ENCODE peak calls at places on chromosomes 4 and X, in five cellular contexts. A, K, G, W and R are unnamed samples. For H3K4me1, the result is how much of the 10 kb centered on the place peaks cover.

GRCh38 chr4:127525585-127525984 is 107.2 kb upstream of the INTU start:
- DNase-seq in W (no peak), K (no peak), G (no peak), A (no peak), R (no peak)

GRCh38 chr4:16579866-16580265 is 318.6 kb downstream of the LDB2 start:
- DNase-seq in K (peak), W (no peak), G (no peak), A (no peak), R (no peak)

GRCh38 chr4:3297066-3297859 is 4.4 kb downstream of the RGS12 start:
- DNase-seq in W (no peak), K (no peak), A (no peak), G (no peak), R (no peak)

GRCh38 chrX:11687157-11687556 is 21.4 kb upstream of the ARHGAP6 start:
- DNase-seq in G (no peak), W (no peak), A (no peak), K (no peak), R (no peak)

GRCh38 chr4:167642250-167642649 is 408.0 kb upstream of the SPOCK3 start:
- DNase-seq in G (no peak), A (no peak), W (no peak), K (no peak), R (no peak)

GRCh38 chr4:150348079-150348478 is 233.9 kb upstream of the MAB21L2 start:
- DNase-seq in W (no peak), A (peak), K (peak), G (no peak), R (no peak)

GRCh38 chrX:117059848-117060247 is 597.1 kb upstream of the CT83 start:
- DNase-seq in A (no peak), G (no peak), K (no peak), W (no peak), R (peak)

GRCh38 chrX:104195489-104196084 is 29.3 kb downstream of the FAM199X start:
- DNase-seq in G (peak), K (peak), W (peak), A (peak), R (peak)

GRCh38 chr4:158810487-158811215 is 41.8 kb downstream of the FNIP2 start:
- DNase-seq in G (no peak), K (peak), A (peak), W (peak), R (no peak)

GRCh38 chr4:14308229-14308651 is 680.7 kb upstream of the BOD1L1 start:
- DNase-seq in G (no peak), W (no peak), K (no peak), A (no peak), R (no peak)

GRCh38 chr4:82431026-82431745 is 796 bp downstream of the ENOPH1 start:
- DNase-seq in W (peak), K (peak), G (peak), A (peak), R (peak)

GRCh38 chr4:26346203-26346620 is 25.4 kb downstream of the RBPJ start:
- DNase-seq in G (no peak), K (no peak), A (peak), W (no peak), R (no peak)

GRCh38 chr4:41216294-41217019 is 2.1 kb upstream of the APBB2 start:
- DNase-seq in K (peak), A (peak), W (peak), G (peak), R (peak)

GRCh38 chrX:81294101-81294500 is 92.2 kb downstream of the SH3BGRL start:
- DNase-seq in G (no peak), K (no peak), A (no peak), W (no peak), R (no peak)

GRCh38 chrX:136097871-136098805 is 49.2 kb upstream of the FHL1 start:
- DNase-seq in A (no peak), G (no peak), W (no peak), K (no peak), R (no peak)

GRCh38 chr4:108762559-108763225 is at the start of gene ETNPPL:
- DNase-seq in W (peak), K (no peak), G (no peak), A (peak), R (peak)

GRCh38 chr4:73593631-73594241 is 26.5 kb downstream of the RASSF6 start:
- DNase-seq in W (peak), A (peak), K (peak), G (peak), R (peak)

GRCh38 chr4:173529505-173530325 is at the start of gene HAND2:
- DNase-seq in K (peak), W (peak), G (no peak), A (peak), R (no peak)

GRCh38 chr4:108398326-108398725 is 222.1 kb upstream of the RPL34 start:
- DNase-seq in W (no peak), A (no peak), G (no peak), K (no peak), R (no peak)

GRCh38 chrX:136306182-136306581 is 5.4 kb downstream of the ADGRG4 start:
- DNase-seq in W (no peak), G (no peak), A (no peak), K (no peak), R (no peak)

GRCh38 chr4:77449162-77449561 is 156.5 kb upstream of the CXCL13 start:
- DNase-seq in G (no peak), A (no peak), K (no peak), W (no peak), R (no peak)

GRCh38 chrX:135596495-135596894 is 76.0 kb downstream of the INTS6L start:
- DNase-seq in K (peak), W (peak), A (peak), G (peak), R (peak)

GRCh38 chrX:20118065-20118824 is 1.5 kb upstream of the MAP7D2 start:
- DNase-seq in W (no peak), A (no peak), K (no peak), G (no peak), R (no peak)

GRCh38 chr4:107036602-107037151 is 564 bp upstream of the DKK2 start:
- DNase-seq in W (peak), A (peak), K (no peak), G (no peak), R (no peak)

GRCh38 chrX:139889760-139890159 is 43.1 kb downstream of the ATP11C start:
- DNase-seq in G (no peak), K (peak), A (peak), W (no peak), R (no peak)

GRCh38 chrX:116009871-116010710 is 160.5 kb upstream of the AGTR2 start:
- DNase-seq in A (no peak), K (no peak), G (no peak), W (peak), R (peak)

GRCh38 chr4:1193206-1194027 is 21.0 kb upstream of the SPON2 start:
- DNase-seq in W (peak), A (no peak), K (no peak), G (no peak), R (no peak)

GRCh38 chr4:76748649-76749048 is 149.3 kb downstream of the SOWAHB start:
- DNase-seq in G (peak), W (peak), A (peak), K (peak), R (peak)

GRCh38 chrX:646796-647195 is 16.2 kb downstream of the SHOX start:
- DNase-seq in K (no peak), W (no peak), G (no peak), A (no peak), R (peak)

DNA sequence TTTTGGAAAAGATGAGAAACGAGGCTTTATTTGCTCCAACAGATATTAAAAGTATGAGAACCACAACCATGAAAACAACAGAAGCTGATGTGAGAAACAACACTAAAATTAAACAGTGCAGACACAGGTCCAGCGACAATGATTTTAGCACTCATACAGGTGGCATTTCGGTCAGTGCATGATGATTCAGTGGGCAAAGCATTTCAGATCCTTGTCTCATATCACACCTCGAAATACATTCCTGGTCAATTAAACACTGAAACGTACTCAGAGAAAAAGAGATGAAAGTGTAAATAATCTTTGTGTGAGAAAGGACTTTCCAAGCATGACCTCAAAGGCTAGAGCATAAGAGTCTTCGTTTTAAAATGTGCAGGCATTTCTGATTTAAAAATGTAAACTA is 85.2 kb downstream of the ACOX3 start:
- DNase-seq in K (peak), A (no peak), G (no peak), W (no peak), R (no peak)
- H3K4me1 ChIP-seq in K (under half), A (under half), G (under half), W (under half), R (under half)

GRCh38 chrX:24306430-24306829 is 7.4 kb downstream of the SUPT20HL2 start:
- DNase-seq in A (no peak), K (no peak), G (peak), W (no peak), R (no peak)
- H3K4me2 ChIP-seq in A (no peak), K (no peak), G (no peak), W (no peak), R (no peak)

DNA sequence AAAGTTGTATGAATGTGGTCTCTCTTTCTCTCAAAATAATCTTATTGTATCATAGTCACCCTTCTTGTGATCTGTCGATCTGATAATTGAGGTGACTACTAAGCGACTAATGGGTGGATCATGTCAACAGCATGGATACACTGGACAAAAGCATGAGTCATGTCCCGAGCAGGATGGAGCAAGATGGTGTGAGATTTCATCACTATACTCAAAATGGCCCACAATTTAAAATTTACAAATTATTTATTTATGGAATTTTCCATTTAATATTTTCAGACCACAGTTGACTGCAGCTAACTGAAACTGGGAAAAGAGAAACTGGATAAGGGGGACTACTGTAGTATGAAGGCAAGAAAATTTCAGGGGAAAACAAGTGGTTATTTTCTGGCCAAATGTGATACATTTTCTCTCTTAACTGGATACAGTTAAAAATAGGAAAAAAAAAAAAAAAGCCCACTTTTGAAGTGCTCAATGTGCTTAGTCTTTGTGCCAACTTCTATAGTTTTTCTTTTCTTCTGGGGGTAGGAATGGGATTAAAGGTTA is 25.3 kb downstream of the FAM241A start:
- DNase-seq in G (peak), W (peak), A (peak), K (peak), R (no peak)
- H3K4me1 ChIP-seq in G (half or more), W (under half), A (under half), K (under half), R (under half)

GRCh38 chr4:153222162-153222789 is 18.0 kb downstream of the TRIM2 start:
- DNase-seq in W (peak), K (peak), G (no peak), A (peak), R (peak)

GRCh38 chr4:153223935-153224334 is 19.7 kb downstream of the TRIM2 start:
- DNase-seq in K (peak), W (no peak), G (no peak), A (peak), R (no peak)

GRCh38 chr4:153223418-153223792 is 19.2 kb downstream of the TRIM2 start:
- DNase-seq in G (no peak), K (no peak), A (no peak), W (no peak), R (no peak)

GRCh38 chr4:153221783-153222161 is 17.5 kb downstream of the TRIM2 start:
- DNase-seq in W (no peak), K (no peak), A (no peak), G (no peak), R (no peak)

DNA sequence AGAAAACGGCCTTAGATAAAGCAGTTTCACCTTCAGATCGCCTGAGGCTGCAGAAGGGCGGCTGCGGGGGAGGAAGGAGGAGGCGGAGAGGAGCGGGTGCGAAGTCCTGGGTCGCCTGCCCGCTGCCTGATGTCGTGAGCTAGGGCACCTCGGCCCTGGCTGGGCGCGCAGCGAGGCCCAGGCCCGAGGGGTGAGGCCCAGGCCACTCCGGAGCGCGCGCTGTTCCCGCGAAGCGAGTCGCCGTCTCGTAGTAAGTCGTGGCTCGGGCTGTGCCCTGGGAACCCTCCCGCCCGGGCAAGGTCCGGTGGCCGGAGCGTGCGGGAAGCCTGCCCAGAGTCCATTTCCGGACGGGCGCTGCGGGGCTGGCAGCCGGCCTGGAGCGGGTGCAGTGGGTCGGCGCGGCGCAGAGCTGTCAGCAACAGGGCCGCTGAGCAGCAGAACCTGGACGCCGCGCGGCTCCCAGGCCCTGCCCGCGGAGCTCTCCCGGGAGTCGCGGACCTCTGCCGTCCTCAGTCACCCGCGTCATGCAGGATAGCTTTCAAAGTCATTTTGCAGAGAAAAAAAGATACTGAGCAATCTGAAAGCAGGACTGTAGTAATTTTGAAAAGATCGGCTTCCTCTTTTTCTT is 18.7 kb downstream of the TRIM2 start:
- DNase-seq in G (no peak), A (peak), W (peak), K (peak), R (peak)
- H3K4me2 ChIP-seq in G (peak), A (peak), W (peak), K (peak), R (peak)

GRCh38 chrX:45755719-45756118 is 555.0 kb upstream of the DIPK2B start:
- DNase-seq in A (no peak), K (no peak), G (no peak), W (no peak), R (no peak)
- H3K4me1 ChIP-seq in A (under half), K (under half), G (under half), W (under half), R (under half)

DNA sequence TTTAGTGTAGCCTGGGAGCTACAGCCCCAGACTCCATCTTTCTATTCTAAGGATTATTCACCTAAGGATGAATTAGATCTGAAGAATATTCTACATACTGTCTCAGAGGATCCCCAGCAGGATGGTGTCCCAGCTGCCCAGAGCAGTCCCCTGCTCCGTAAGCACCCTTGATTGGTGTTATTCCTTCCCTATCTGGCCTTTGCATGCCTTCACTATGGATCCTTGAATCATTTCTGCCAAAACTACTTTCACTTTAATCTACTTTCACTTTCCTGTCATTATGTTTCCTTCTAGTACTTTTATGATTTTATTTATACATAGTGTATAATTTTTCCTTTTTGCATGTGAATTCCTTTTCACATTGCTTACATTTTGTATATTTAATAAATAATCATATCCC is 39.2 kb downstream of the ARHGAP24 start:
- DNase-seq in K (no peak), G (no peak), A (peak), W (no peak), R (no peak)
- H3K4me2 ChIP-seq in K (peak), G (no peak), A (peak), W (no peak), R (no peak)

DNA sequence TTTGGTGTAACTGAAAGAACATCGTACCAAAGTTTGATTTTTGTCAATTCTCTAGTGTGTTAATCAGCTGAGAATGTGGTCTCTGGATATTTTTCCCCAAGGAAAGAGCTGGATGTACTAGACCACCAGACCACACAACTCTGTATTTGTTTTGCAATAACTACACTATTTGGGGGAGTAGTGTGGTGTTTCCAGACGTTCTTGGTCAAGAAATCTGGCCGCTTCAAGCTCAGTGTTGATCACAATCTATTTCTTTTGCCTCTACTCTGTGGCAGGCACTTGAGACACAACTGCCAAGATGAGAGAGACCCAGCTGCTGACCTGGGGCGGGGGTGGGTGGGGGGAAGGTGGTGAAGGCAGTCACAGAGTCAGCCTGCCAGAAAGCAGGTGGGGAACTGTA is 30.5 kb downstream of the PTTG2 start:
- DNase-seq in K (no peak), A (no peak), W (no peak), G (peak), R (no peak)
- H3K4me1 ChIP-seq in K (under half), A (under half), W (under half), G (half or more), R (under half)

GRCh38 chrX:120020305-120020704 is 57.2 kb downstream of the RHOXF2B start:
- DNase-seq in G (no peak), K (no peak), A (no peak), W (no peak), R (no peak)

GRCh38 chrX:120015145-120016067 is 62.1 kb downstream of the RHOXF2B start:
- DNase-seq in A (no peak), K (no peak), G (no peak), W (peak), R (peak)

GRCh38 chrX:120021927-120022326 is 55.6 kb downstream of the RHOXF2B start:
- DNase-seq in A (no peak), K (no peak), W (no peak), G (no peak), R (no peak)

GRCh38 chrX:120014354-120015129 is 62.9 kb downstream of the RHOXF2B start:
- DNase-seq in K (no peak), G (no peak), A (no peak), W (no peak), R (no peak)

GRCh38 chrX:120016068-120016441 is 61.4 kb downstream of the RHOXF2B start:
- DNase-seq in A (no peak), G (no peak), K (no peak), W (no peak), R (no peak)
- H3K4me2 ChIP-seq in A (no peak), G (no peak), K (no peak), W (peak), R (peak)

DNA sequence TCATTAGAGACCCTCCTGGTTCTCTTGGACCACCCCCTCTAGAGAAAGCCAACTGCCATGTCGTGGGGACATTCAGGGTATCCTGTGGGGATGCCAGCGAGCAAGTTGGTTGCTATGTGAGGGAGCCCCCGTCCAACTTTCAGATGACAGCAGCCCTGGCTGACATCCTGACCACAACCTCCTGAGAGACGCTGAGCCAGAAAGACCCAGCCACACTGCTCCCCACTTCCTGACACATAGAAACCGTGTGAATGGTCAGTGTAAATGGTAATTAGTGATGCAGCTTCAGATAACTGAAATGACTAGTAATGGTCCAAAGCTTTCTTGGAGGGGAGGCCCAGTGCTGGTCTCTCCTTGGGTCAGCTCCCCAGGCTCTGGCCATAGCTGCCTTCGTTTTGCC is 10.8 kb downstream of the CLCN4 start:
- DNase-seq in G (no peak), W (no peak), K (no peak), A (no peak), R (peak)
- H3K4me1 ChIP-seq in G (under half), W (under half), K (under half), A (under half), R (under half)